ENCODE peak calls at places on chromosome 21, in seven cellular contexts. C is cardiac fibroblast; U is CD4-positive, alpha-beta T cell; Q is epithelial cell of esophagus; V is astrocyte; I is NB4; T is HCT116. S is an unnamed sample.

GRCh38 chr21:45989355-45990048 is 7.9 kb downstream of the COL6A1 start:
- DNase-seq in I (no peak), C (no peak), V (no peak), U (no peak), T (no peak), Q (no peak), S (no peak)

GRCh38 chr21:29230541-29231275 is 68.0 kb upstream of the BACH1 start:
- DNase-seq in I (no peak), V (peak), T (no peak), Q (peak), C (peak), U (no peak), S (no peak)

GRCh38 chr21:31557421-31557955 is 102.0 kb upstream of the SOD1 start:
- DNase-seq in Q (no peak), T (no peak), V (no peak), C (no peak), I (no peak), U (peak), S (no peak)

GRCh38 chr21:33256019-33256418 is 10.1 kb upstream of the IL10RB start:
- DNase-seq in Q (no peak), T (no peak), U (no peak), C (no peak), I (no peak), V (no peak), S (no peak)

GRCh38 chr21:21232320-21232719 is 234.1 kb downstream of the NCAM2 start:
- DNase-seq in T (no peak), I (peak), U (no peak), Q (peak), C (peak), V (no peak), S (peak)

GRCh38 chr21:42638266-42638863 is 15.1 kb upstream of the PDE9A start:
- DNase-seq in U (no peak), T (no peak), I (no peak), V (no peak), Q (no peak), C (no peak), S (no peak)

GRCh38 chr21:46418265-46418946 is 40.3 kb upstream of the DIP2A start:
- DNase-seq in T (no peak), V (no peak), C (no peak), Q (no peak), I (no peak), U (no peak), S (no peak)

GRCh38 chr21:17775431-17776126 is 43.6 kb downstream of the C21orf91 start:
- DNase-seq in U (peak), I (no peak), T (no peak), V (no peak), C (no peak), Q (no peak), S (no peak)

GRCh38 chr21:34899302-34899701 is 149.8 kb downstream of the RUNX1 start:
- DNase-seq in Q (no peak), U (no peak), C (no peak), T (no peak), V (no peak), I (no peak), S (no peak)

GRCh38 chr21:46437511-46437910 is 21.2 kb upstream of the DIP2A start:
- DNase-seq in C (no peak), V (no peak), I (no peak), T (no peak), U (no peak), Q (no peak), S (no peak)

GRCh38 chr21:26800455-26801454 is 44.5 kb downstream of the ADAMTS1 start:
- DNase-seq in I (no peak), C (peak), Q (no peak), U (no peak), T (no peak), V (no peak), S (peak)

GRCh38 chr21:46116846-46117585 is 19.1 kb downstream of the COL6A2 start:
- DNase-seq in V (no peak), I (no peak), U (no peak), T (no peak), Q (no peak), C (peak), S (peak)

GRCh38 chr21:36350282-36350910 is 30.4 kb downstream of the MORC3 start:
- DNase-seq in C (peak), V (peak), U (no peak), I (no peak), Q (no peak), T (no peak), S (peak)

GRCh38 chr21:37460196-37460595 is 93.6 kb downstream of the DYRK1A start:
- DNase-seq in C (no peak), I (peak), T (no peak), Q (no peak), U (no peak), V (no peak), S (no peak)
- TF ChIP-seq CTCF in C (peak), I (peak), T (peak), Q (peak), U (no peak), V (peak), S (no peak)

DNA sequence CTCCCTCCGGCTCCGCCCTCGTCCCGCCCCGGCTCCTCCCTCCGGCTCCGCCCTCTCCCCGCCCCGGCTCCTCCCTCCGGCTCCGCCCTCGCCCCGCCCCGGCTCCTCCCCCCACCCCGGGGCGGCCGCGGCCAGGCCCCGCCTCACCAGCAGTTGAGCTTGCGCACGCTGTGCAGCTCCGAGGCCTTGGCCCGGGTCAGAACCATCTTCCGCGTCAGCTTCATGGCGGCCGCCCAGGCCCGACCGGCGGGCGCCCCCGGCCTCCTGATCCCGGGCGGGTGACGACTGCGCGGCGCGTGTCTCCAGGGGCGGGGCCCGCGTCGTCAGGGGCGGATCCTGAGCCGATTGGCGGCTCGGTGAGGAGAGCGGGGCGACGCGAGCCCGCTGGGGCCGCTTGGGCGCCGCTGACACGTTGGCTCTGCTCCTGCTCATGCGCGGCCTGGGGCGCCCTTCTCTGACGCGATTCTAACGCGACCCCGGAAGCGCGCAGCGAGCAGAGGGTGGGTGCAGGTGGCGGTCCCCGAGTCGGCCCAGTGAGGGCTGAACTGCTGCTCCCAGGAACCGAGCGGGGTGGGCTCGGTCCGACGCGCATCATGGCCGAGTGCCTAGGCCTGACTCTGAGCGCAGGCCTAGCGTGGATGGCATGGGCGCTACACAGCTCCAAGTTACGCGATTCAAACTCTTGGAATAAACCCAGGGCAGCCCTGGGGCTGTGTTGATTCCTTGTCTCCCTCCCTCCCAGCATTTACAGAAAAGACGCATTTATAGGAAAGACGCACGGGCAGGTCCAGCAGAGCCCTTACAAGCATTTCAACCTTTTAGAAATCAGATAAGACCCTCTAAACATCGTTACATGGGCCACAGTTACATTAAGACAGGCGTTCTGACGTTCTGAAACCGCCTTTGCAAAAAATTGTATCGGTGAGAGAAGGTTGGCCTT is at the start of gene CFAP410:
- DNase-seq in C (peak), T (peak), U (peak), V (peak), Q (peak), I (peak), S (peak)
- TF ChIP-seq CTCF in C (no peak), T (no peak), U (no peak), V (no peak), Q (no peak), I (no peak), S (no peak)

GRCh38 chr21:40841524-40842196 is 5.3 kb downstream of the DSCAM start:
- DNase-seq in I (peak), U (no peak), V (peak), C (no peak), T (no peak), Q (peak), S (peak)
- TF ChIP-seq CTCF in I (no peak), U (no peak), V (peak), C (no peak), T (no peak), Q (peak), S (peak)

GRCh38 chr21:39696620-39697019 is 48.4 kb upstream of the IGSF5 start:
- DNase-seq in V (peak), I (no peak), Q (no peak), U (no peak), T (no peak), C (no peak), S (no peak)
- TF ChIP-seq CTCF in V (no peak), I (no peak), Q (no peak), U (no peak), T (no peak), C (no peak), S (no peak)

GRCh38 chr21:25362375-25363267 is 244.7 kb downstream of the MRPL39 start:
- DNase-seq in U (no peak), Q (no peak), V (no peak), I (no peak), T (no peak), C (no peak), S (no peak)

GRCh38 chr21:25360593-25360992 is 246.7 kb downstream of the MRPL39 start:
- DNase-seq in C (no peak), Q (no peak), V (no peak), T (no peak), U (no peak), I (peak), S (peak)

GRCh38 chr21:25359724-25360123 is 247.6 kb downstream of the MRPL39 start:
- DNase-seq in I (no peak), T (no peak), Q (no peak), U (no peak), V (no peak), C (no peak), S (no peak)

GRCh38 chr21:25361765-25362164 is 245.5 kb downstream of the MRPL39 start:
- DNase-seq in T (no peak), U (no peak), Q (no peak), V (no peak), C (no peak), I (no peak), S (no peak)

DNA sequence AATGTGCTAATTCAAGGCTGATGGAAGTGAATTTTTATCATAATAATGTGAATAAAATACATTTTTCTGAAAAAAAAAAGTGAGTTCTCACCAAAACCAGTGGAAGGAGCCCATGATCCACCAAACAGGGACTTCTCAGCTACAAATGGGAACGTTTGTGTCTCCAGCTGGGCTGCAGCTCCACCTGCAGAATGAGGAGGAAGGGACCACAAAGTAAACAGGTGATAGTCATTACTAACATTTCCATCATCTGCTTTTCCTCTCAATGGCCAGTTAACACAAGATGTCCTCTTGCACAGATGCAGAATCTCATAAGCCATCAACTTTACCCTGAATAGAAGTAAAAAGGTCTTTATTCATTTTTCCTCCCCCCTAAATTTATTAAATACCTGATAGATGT is 246.2 kb downstream of the MRPL39 start:
- DNase-seq in T (no peak), U (no peak), C (no peak), V (no peak), I (no peak), Q (no peak), S (no peak)
- TF ChIP-seq CTCF in T (no peak), U (no peak), C (no peak), V (no peak), I (no peak), Q (no peak), S (no peak)

S was measured in HFFc6.